ENCODE peak calls at places on chromosome 19, in eight cellular contexts. S is stimulated activated CD8-positive, alpha-beta memory T cell treated with anti-CD3 and anti-CD28 coated beads, Interleukin-2, amount 100 ng/mL, for 48 hours; D is NCI-H2029; N is HT1080; U is RPMI7951; A is MCF 10A; O is AG04450; X is NCI-H748 treated with DMSO at 0.1 percent for 48 hours. T is an unnamed sample.

GRCh38 chr19:4682417-4683200 is 12.5 kb upstream of the MYDGF start:
- DNase-seq in S (no peak), X (no peak), A (no peak), O (no peak), U (no peak), D (no peak), N (no peak), T (no peak)

GRCh38 chr19:43960411-43960810 is 9.4 kb downstream of the ZNF221 start:
- DNase-seq in U (no peak), O (no peak), D (no peak), N (no peak), S (no peak), A (no peak), X (no peak), T (no peak)

GRCh38 chr19:15118248-15118647 is 11.0 kb downstream of the SYDE1 start:
- DNase-seq in N (no peak), U (no peak), X (no peak), S (no peak), D (no peak), A (no peak), O (no peak), T (no peak)

GRCh38 chr19:7224205-7224833 is 69.9 kb downstream of the INSR start:
- DNase-seq in A (no peak), U (no peak), S (no peak), X (no peak), O (no peak), N (no peak), D (peak), T (no peak)

GRCh38 chr19:30671622-30672051 is 299.5 kb downstream of the ZNF536 start:
- DNase-seq in U (no peak), S (no peak), A (peak), N (no peak), X (no peak), O (no peak), D (no peak), T (no peak)

GRCh38 chr19:15195381-15195964 is 5.3 kb downstream of the NOTCH3 start:
- DNase-seq in D (peak), U (peak), S (peak), X (no peak), N (no peak), O (no peak), A (peak), T (peak)

GRCh38 chr19:49200238-49200862 is 42.8 kb downstream of the TRPM4 start:
- DNase-seq in N (no peak), U (no peak), X (no peak), S (no peak), O (no peak), A (peak), D (no peak), T (no peak)

GRCh38 chr19:38691938-38692457 is 44.5 kb downstream of the ACTN4 start:
- DNase-seq in U (peak), D (no peak), A (peak), S (no peak), X (no peak), N (peak), O (peak), T (peak)

GRCh38 chr19:39998511-39998910 is 1.7 kb downstream of the ZNF546 start:
- DNase-seq in N (peak), O (no peak), D (no peak), X (no peak), S (no peak), U (no peak), A (peak), T (peak)

T was measured in mammary epithelial cell.